ENCODE peak calls at places on chromosome 6, in four cellular contexts. One of them, this sample, is unnamed.

GRCh38 chr6:167667204-167668018 is 159.3 kb upstream of the AFDN start:
- DNase-seq in spleen: peak
- DNase-seq in activated T-cell treated with anti-CD3 and anti-CD28 coated beads for 1 hour: no peak
- DNase-seq in upper lobe of right lung: no peak
- DNase-seq in this sample: no peak

GRCh38 chr6:168037242-168037641 is 39.8 kb downstream of the KIF25 start:
- DNase-seq in activated T-cell treated with anti-CD3 and anti-CD28 coated beads for 1 hour: no peak
- DNase-seq in upper lobe of right lung: no peak
- DNase-seq in spleen: no peak
- DNase-seq in this sample: no peak

GRCh38 chr6:150634641-150635292 is 35.1 kb downstream of the PLEKHG1 start:
- DNase-seq in activated T-cell treated with anti-CD3 and anti-CD28 coated beads for 1 hour: no peak
- DNase-seq in upper lobe of right lung: no peak
- DNase-seq in spleen: no peak
- DNase-seq in this sample: peak

GRCh38 chr6:108800510-108800909 is 47.7 kb upstream of the ARMC2 start:
- DNase-seq in upper lobe of right lung: no peak
- DNase-seq in spleen: no peak
- DNase-seq in activated T-cell treated with anti-CD3 and anti-CD28 coated beads for 1 hour: no peak
- DNase-seq in this sample: peak

GRCh38 chr6:50842446-50842845 is 23.8 kb downstream of the TFAP2B start:
- DNase-seq in activated T-cell treated with anti-CD3 and anti-CD28 coated beads for 1 hour: no peak
- DNase-seq in upper lobe of right lung: no peak
- DNase-seq in spleen: no peak
- DNase-seq in this sample: no peak

GRCh38 chr6:14889698-14890593 is 355.9 kb upstream of the JARID2 start:
- DNase-seq in upper lobe of right lung: no peak
- DNase-seq in spleen: no peak
- DNase-seq in activated T-cell treated with anti-CD3 and anti-CD28 coated beads for 1 hour: no peak
- DNase-seq in this sample: no peak

GRCh38 chr6:109695468-109695867 is 4.4 kb downstream of the FIG4 start:
- DNase-seq in activated T-cell treated with anti-CD3 and anti-CD28 coated beads for 1 hour: no peak
- DNase-seq in spleen: no peak
- DNase-seq in upper lobe of right lung: no peak
- DNase-seq in this sample: no peak

GRCh38 chr6:31042801-31043200 is 32.5 kb downstream of the MUC22 start:
- DNase-seq in activated T-cell treated with anti-CD3 and anti-CD28 coated beads for 1 hour: peak
- DNase-seq in spleen: no peak
- DNase-seq in upper lobe of right lung: no peak
- DNase-seq in this sample: peak

GRCh38 chr6:15615837-15616236 is 47.0 kb downstream of the DTNBP1 start:
- DNase-seq in upper lobe of right lung: no peak
- DNase-seq in spleen: no peak
- DNase-seq in activated T-cell treated with anti-CD3 and anti-CD28 coated beads for 1 hour: no peak
- DNase-seq in this sample: no peak

GRCh38 chr6:30167101-30167500 is 3.8 kb downstream of the TRIM15 start:
- DNase-seq in spleen: no peak
- DNase-seq in activated T-cell treated with anti-CD3 and anti-CD28 coated beads for 1 hour: no peak
- DNase-seq in upper lobe of right lung: no peak
- DNase-seq in this sample: no peak

GRCh38 chr6:36911946-36912555 is 26.3 kb downstream of the C6orf89 start:
- DNase-seq in spleen: no peak
- DNase-seq in upper lobe of right lung: no peak
- DNase-seq in activated T-cell treated with anti-CD3 and anti-CD28 coated beads for 1 hour: no peak
- DNase-seq in this sample: no peak

GRCh38 chr6:107683183-107683582 is 140.9 kb downstream of the SCML4 start:
- DNase-seq in spleen: no peak
- DNase-seq in upper lobe of right lung: no peak
- DNase-seq in activated T-cell treated with anti-CD3 and anti-CD28 coated beads for 1 hour: no peak
- DNase-seq in this sample: no peak

GRCh38 chr6:56345539-56346090 is 98.2 kb upstream of the COL21A1 start:
- DNase-seq in spleen: no peak
- DNase-seq in activated T-cell treated with anti-CD3 and anti-CD28 coated beads for 1 hour: no peak
- DNase-seq in upper lobe of right lung: no peak
- DNase-seq in this sample: peak

GRCh38 chr6:1335367-1336037 is 23.6 kb downstream of the FOXQ1 start:
- DNase-seq in spleen: no peak
- DNase-seq in upper lobe of right lung: peak
- DNase-seq in activated T-cell treated with anti-CD3 and anti-CD28 coated beads for 1 hour: no peak
- DNase-seq in this sample: peak

GRCh38 chr6:2376429-2377355 is 131.3 kb upstream of the GMDS start:
- DNase-seq in activated T-cell treated with anti-CD3 and anti-CD28 coated beads for 1 hour: no peak
- DNase-seq in upper lobe of right lung: no peak
- DNase-seq in spleen: no peak
- DNase-seq in this sample: peak

GRCh38 chr6:135299256-135299655 is 118.1 kb downstream of the MYB start:
- DNase-seq in activated T-cell treated with anti-CD3 and anti-CD28 coated beads for 1 hour: no peak
- DNase-seq in upper lobe of right lung: no peak
- DNase-seq in spleen: no peak
- DNase-seq in this sample: peak

GRCh38 chr6:55917756-55918415 is 42.5 kb upstream of the BMP5 start:
- DNase-seq in upper lobe of right lung: no peak
- DNase-seq in activated T-cell treated with anti-CD3 and anti-CD28 coated beads for 1 hour: no peak
- DNase-seq in spleen: no peak
- DNase-seq in this sample: peak

GRCh38 chr6:79777713-79778579 is 146.8 kb downstream of the SH3BGRL2 start:
- DNase-seq in activated T-cell treated with anti-CD3 and anti-CD28 coated beads for 1 hour: peak
- DNase-seq in spleen: peak
- DNase-seq in upper lobe of right lung: peak
- DNase-seq in this sample: peak

GRCh38 chr6:28160233-28160632 is 18.6 kb downstream of the ZKSCAN8 start:
- DNase-seq in activated T-cell treated with anti-CD3 and anti-CD28 coated beads for 1 hour: no peak
- DNase-seq in spleen: no peak
- DNase-seq in upper lobe of right lung: no peak
- DNase-seq in this sample: no peak

GRCh38 chr6:119110601-119111548 is 32.4 kb upstream of the FAM184A start:
- DNase-seq in spleen: no peak
- DNase-seq in upper lobe of right lung: no peak
- DNase-seq in activated T-cell treated with anti-CD3 and anti-CD28 coated beads for 1 hour: peak
- DNase-seq in this sample: peak

GRCh38 chr6:51866001-51866400 is 221.4 kb downstream of the PKHD1 start:
- DNase-seq in spleen: no peak
- DNase-seq in activated T-cell treated with anti-CD3 and anti-CD28 coated beads for 1 hour: no peak
- DNase-seq in upper lobe of right lung: no peak
- DNase-seq in this sample: no peak

GRCh38 chr6:137043710-137044365 is 927 bp downstream of the IL20RA start:
- DNase-seq in spleen: no peak
- DNase-seq in activated T-cell treated with anti-CD3 and anti-CD28 coated beads for 1 hour: no peak
- DNase-seq in upper lobe of right lung: no peak
- DNase-seq in this sample: peak

GRCh38 chr6:22214314-22214713 is 82.5 kb downstream of the PRL start:
- DNase-seq in upper lobe of right lung: no peak
- DNase-seq in activated T-cell treated with anti-CD3 and anti-CD28 coated beads for 1 hour: no peak
- DNase-seq in spleen: no peak
- DNase-seq in this sample: no peak

GRCh38 chr6:99905209-99906106 is 88.6 kb downstream of the MCHR2 start:
- DNase-seq in activated T-cell treated with anti-CD3 and anti-CD28 coated beads for 1 hour: no peak
- DNase-seq in upper lobe of right lung: no peak
- DNase-seq in spleen: no peak
- DNase-seq in this sample: peak

GRCh38 chr6:108651781-108652227 is 91.1 kb downstream of the FOXO3 start:
- DNase-seq in activated T-cell treated with anti-CD3 and anti-CD28 coated beads for 1 hour: no peak
- DNase-seq in upper lobe of right lung: no peak
- DNase-seq in spleen: no peak
- DNase-seq in this sample: peak

This sample was measured in GM23248.